ENCODE peak calls at places on chromosomes 1 and 21, in nine cellular contexts. One of them, this sample, is unnamed.

GRCh38 chr1:212814989-212815388 is 23.3 kb downstream of the TATDN3 start:
- DNase-seq in EL: peak
- DNase-seq in T-cell: no peak
- DNase-seq in epithelial cell of esophagus: peak
- DNase-seq in pons: peak
- DNase-seq in cardiac fibroblast: peak
- DNase-seq in HTR-8/SVneo: no peak
- DNase-seq in cardiac septum: no peak
- DNase-seq in HCEC 1CT: peak
- DNase-seq in this sample: no peak

GRCh38 chr1:182803846-182804245 is 14.3 kb downstream of the NPL start:
- DNase-seq in epithelial cell of esophagus: peak
- DNase-seq in cardiac septum: no peak
- DNase-seq in HCEC 1CT: no peak
- DNase-seq in cardiac fibroblast: no peak
- DNase-seq in EL: peak
- DNase-seq in T-cell: no peak
- DNase-seq in HTR-8/SVneo: no peak
- DNase-seq in pons: no peak
- DNase-seq in this sample: no peak

GRCh38 chr21:32135401-32136363 is 143.2 kb downstream of the MIS18A start:
- DNase-seq in epithelial cell of esophagus: peak
- DNase-seq in cardiac fibroblast: peak
- DNase-seq in HCEC 1CT: no peak
- DNase-seq in EL: peak
- DNase-seq in pons: no peak
- DNase-seq in cardiac septum: no peak
- DNase-seq in HTR-8/SVneo: no peak
- DNase-seq in T-cell: no peak
- DNase-seq in this sample: no peak

GRCh38 chr1:117842408-117843170 is 86.8 kb downstream of the GDAP2 start:
- DNase-seq in T-cell: no peak
- DNase-seq in HTR-8/SVneo: no peak
- DNase-seq in cardiac fibroblast: no peak
- DNase-seq in cardiac septum: no peak
- DNase-seq in pons: no peak
- DNase-seq in epithelial cell of esophagus: no peak
- DNase-seq in HCEC 1CT: peak
- DNase-seq in EL: peak
- DNase-seq in this sample: no peak

GRCh38 chr1:20126041-20126805 is 6.9 kb upstream of the PLA2G2D start:
- DNase-seq in EL: no peak
- DNase-seq in HTR-8/SVneo: no peak
- DNase-seq in pons: no peak
- DNase-seq in cardiac septum: peak
- DNase-seq in cardiac fibroblast: no peak
- DNase-seq in HCEC 1CT: no peak
- DNase-seq in epithelial cell of esophagus: no peak
- DNase-seq in T-cell: no peak
- DNase-seq in this sample: peak

GRCh38 chr1:36380782-36381181 is 4.9 kb downstream of the STK40 start:
- DNase-seq in T-cell: no peak
- DNase-seq in cardiac fibroblast: no peak
- DNase-seq in HTR-8/SVneo: no peak
- DNase-seq in epithelial cell of esophagus: no peak
- DNase-seq in pons: no peak
- DNase-seq in EL: no peak
- DNase-seq in HCEC 1CT: no peak
- DNase-seq in cardiac septum: no peak
- DNase-seq in this sample: no peak

GRCh38 chr1:44717196-44717595 is 13.8 kb downstream of the RNU5D-1 start:
- DNase-seq in cardiac fibroblast: no peak
- DNase-seq in HCEC 1CT: no peak
- DNase-seq in HTR-8/SVneo: no peak
- DNase-seq in EL: no peak
- DNase-seq in T-cell: no peak
- DNase-seq in cardiac septum: no peak
- DNase-seq in epithelial cell of esophagus: no peak
- DNase-seq in pons: no peak
- DNase-seq in this sample: no peak

GRCh38 chr1:172476218-172476811 is 32.4 kb upstream of the PIGC start:
- DNase-seq in cardiac septum: no peak
- DNase-seq in HCEC 1CT: no peak
- DNase-seq in epithelial cell of esophagus: peak
- DNase-seq in pons: no peak
- DNase-seq in cardiac fibroblast: no peak
- DNase-seq in T-cell: no peak
- DNase-seq in EL: peak
- DNase-seq in HTR-8/SVneo: peak
- DNase-seq in this sample: no peak

GRCh38 chr1:227738820-227739219 is 3.6 kb downstream of the SNAP47 start:
- DNase-seq in HTR-8/SVneo: no peak
- DNase-seq in pons: no peak
- DNase-seq in EL: no peak
- DNase-seq in epithelial cell of esophagus: no peak
- DNase-seq in cardiac fibroblast: no peak
- DNase-seq in cardiac septum: peak
- DNase-seq in T-cell: no peak
- DNase-seq in HCEC 1CT: no peak
- DNase-seq in this sample: peak

GRCh38 chr1:20705356-20705755 is 12.5 kb downstream of the KIF17 start:
- DNase-seq in EL: no peak
- DNase-seq in HCEC 1CT: no peak
- DNase-seq in cardiac fibroblast: peak
- DNase-seq in T-cell: no peak
- DNase-seq in HTR-8/SVneo: no peak
- DNase-seq in epithelial cell of esophagus: no peak
- DNase-seq in cardiac septum: no peak
- DNase-seq in pons: no peak
- DNase-seq in this sample: no peak

GRCh38 chr21:41762236-41762635 is 4.6 kb downstream of the RIPK4 start:
- DNase-seq in EL: no peak
- DNase-seq in cardiac fibroblast: no peak
- DNase-seq in epithelial cell of esophagus: no peak
- DNase-seq in T-cell: no peak
- DNase-seq in HTR-8/SVneo: no peak
- DNase-seq in pons: no peak
- DNase-seq in cardiac septum: no peak
- DNase-seq in HCEC 1CT: no peak
- DNase-seq in this sample: no peak

GRCh38 chr1:200379431-200379755 is 30.4 kb downstream of the ZNF281 start:
- DNase-seq in HCEC 1CT: peak
- DNase-seq in cardiac septum: no peak
- DNase-seq in T-cell: no peak
- DNase-seq in HTR-8/SVneo: peak
- DNase-seq in pons: no peak
- DNase-seq in EL: peak
- DNase-seq in cardiac fibroblast: peak
- DNase-seq in epithelial cell of esophagus: peak
- DNase-seq in this sample: no peak

GRCh38 chr1:153434746-153435455 is 18.6 kb downstream of the S100A7A start:
- DNase-seq in cardiac septum: peak
- DNase-seq in HCEC 1CT: no peak
- DNase-seq in EL: no peak
- DNase-seq in epithelial cell of esophagus: no peak
- DNase-seq in T-cell: no peak
- DNase-seq in pons: no peak
- DNase-seq in cardiac fibroblast: no peak
- DNase-seq in HTR-8/SVneo: no peak
- DNase-seq in this sample: no peak

GRCh38 chr21:45865106-45865835 is 116.3 kb upstream of the COL6A1 start:
- DNase-seq in pons: no peak
- DNase-seq in HTR-8/SVneo: peak
- DNase-seq in cardiac fibroblast: peak
- DNase-seq in cardiac septum: peak
- DNase-seq in T-cell: no peak
- DNase-seq in epithelial cell of esophagus: peak
- DNase-seq in EL: peak
- DNase-seq in HCEC 1CT: peak
- DNase-seq in this sample: no peak

GRCh38 chr1:174965006-174965971 is 34.5 kb upstream of the CACYBP start:
- DNase-seq in HCEC 1CT: no peak
- DNase-seq in HTR-8/SVneo: no peak
- DNase-seq in EL: no peak
- DNase-seq in pons: peak
- DNase-seq in cardiac septum: no peak
- DNase-seq in T-cell: peak
- DNase-seq in epithelial cell of esophagus: peak
- DNase-seq in cardiac fibroblast: peak
- DNase-seq in this sample: no peak

GRCh38 chr1:169529068-169529642 is 43.4 kb upstream of the SLC19A2 start:
- DNase-seq in HCEC 1CT: no peak
- DNase-seq in cardiac fibroblast: peak
- DNase-seq in epithelial cell of esophagus: peak
- DNase-seq in T-cell: no peak
- DNase-seq in cardiac septum: no peak
- DNase-seq in HTR-8/SVneo: no peak
- DNase-seq in pons: no peak
- DNase-seq in EL: peak
- DNase-seq in this sample: no peak

GRCh38 chr1:215406927-215407326 is 160.2 kb upstream of the KCTD3 start:
- DNase-seq in HCEC 1CT: no peak
- DNase-seq in epithelial cell of esophagus: no peak
- DNase-seq in cardiac fibroblast: no peak
- DNase-seq in EL: no peak
- DNase-seq in cardiac septum: no peak
- DNase-seq in pons: no peak
- DNase-seq in HTR-8/SVneo: no peak
- DNase-seq in T-cell: no peak
- DNase-seq in this sample: no peak

GRCh38 chr1:62384276-62385005 is 52.4 kb upstream of the USP1 start:
- DNase-seq in epithelial cell of esophagus: peak
- DNase-seq in cardiac fibroblast: peak
- DNase-seq in T-cell: no peak
- DNase-seq in HCEC 1CT: peak
- DNase-seq in cardiac septum: no peak
- DNase-seq in HTR-8/SVneo: peak
- DNase-seq in EL: peak
- DNase-seq in pons: peak
- DNase-seq in this sample: no peak

GRCh38 chr1:151993734-151994496 is at the start of gene S100A10:
- DNase-seq in cardiac septum: peak
- DNase-seq in epithelial cell of esophagus: peak
- DNase-seq in HCEC 1CT: peak
- DNase-seq in EL: peak
- DNase-seq in T-cell: peak
- DNase-seq in HTR-8/SVneo: no peak
- DNase-seq in pons: no peak
- DNase-seq in cardiac fibroblast: peak
- DNase-seq in this sample: peak

GRCh38 chr1:86993269-86993985 is 79.0 kb downstream of the HS2ST1 start:
- DNase-seq in EL: peak
- DNase-seq in pons: no peak
- DNase-seq in epithelial cell of esophagus: no peak
- DNase-seq in HCEC 1CT: peak
- DNase-seq in T-cell: no peak
- DNase-seq in cardiac septum: no peak
- DNase-seq in cardiac fibroblast: no peak
- DNase-seq in HTR-8/SVneo: no peak
- DNase-seq in this sample: no peak

This sample was measured in mesenteric fat pad.